ENCODE peak calls at places on chromosomes 4 and X, in five cellular contexts. T is suprapubic skin, V is left lung, H is adrenal gland, G is neural progenitor cell. U is an unnamed sample. For H3K9me3, the result is how much of the 10 kb centered on the place peaks cover.

GRCh38 chr4:103207673-103208072 is 9.5 kb upstream of the CENPE start:
- DNase-seq in G (peak), T (no peak), V (no peak), H (no peak), U (no peak)

GRCh38 chr4:89708903-89709361 is 128.0 kb downstream of the SNCA start:
- DNase-seq in H (no peak), V (no peak), G (no peak), T (no peak), U (no peak)

GRCh38 chr4:20572976-20573375 is 127.3 kb upstream of the PACRGL start:
- DNase-seq in G (peak), V (peak), H (no peak), T (no peak), U (no peak)

GRCh38 chrX:39577206-39577605 is 520.6 kb downstream of the BCOR start:
- DNase-seq in T (no peak), G (no peak), H (no peak), V (no peak), U (no peak)

GRCh38 chrX:41178201-41178600 is 93.0 kb downstream of the USP9X start:
- DNase-seq in H (no peak), V (no peak), T (no peak), G (no peak), U (no peak)

GRCh38 chr4:184897807-184898388 is 72.1 kb upstream of the ACSL1 start:
- DNase-seq in V (no peak), G (no peak), T (no peak), H (no peak), U (no peak)

GRCh38 chr4:62431513-62431912 is 1231.4 kb downstream of the ADGRL3 start:
- DNase-seq in G (no peak), T (no peak), H (no peak), V (no peak), U (no peak)

GRCh38 chrX:17860811-17861495 is at the start of gene RAI2:
- DNase-seq in V (peak), H (peak), G (peak), T (peak), U (peak)

DNA sequence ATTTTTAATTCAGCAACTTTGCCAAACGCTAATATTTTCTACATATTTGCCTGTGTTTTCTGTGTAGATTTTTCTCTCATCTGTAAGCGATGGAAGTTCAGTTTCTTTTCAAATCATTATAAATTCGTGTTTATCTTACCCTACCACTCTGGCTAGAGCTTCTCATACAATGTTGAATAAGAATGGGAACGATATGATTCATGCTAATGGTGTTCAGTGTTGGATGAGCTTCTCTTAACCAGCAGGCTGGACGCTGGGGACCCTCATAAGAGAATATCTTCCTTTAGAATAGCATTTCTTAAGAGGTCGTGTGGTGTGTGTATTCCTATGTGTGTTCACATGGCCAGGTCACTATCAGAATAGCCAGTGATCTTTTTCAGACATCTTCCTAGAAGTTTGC is 31.0 kb downstream of the NSDHL start:
- DNase-seq in G (no peak), H (no peak), T (no peak), V (no peak), U (no peak)
- H3K9me3 ChIP-seq in G (under half), H (under half), T (under half), V (under half), U (under half)

GRCh38 chr4:302381-302780 is 2.9 kb downstream of the ZNF732 start:
- DNase-seq in H (no peak), G (no peak), T (no peak), V (no peak), U (no peak)
- H3K9me3 ChIP-seq in H (under half), G (under half), T (under half), V (half or more), U (under half)

GRCh38 chr4:3054169-3054759 is 20.1 kb downstream of the HTT-AS start:
- DNase-seq in T (no peak), H (no peak), G (no peak), V (no peak), U (no peak)
- H3K9me3 ChIP-seq in T (under half), H (under half), G (under half), V (under half), U (under half)

GRCh38 chrX:45368705-45369104 is 168.0 kb upstream of the DIPK2B start:
- DNase-seq in G (no peak), H (no peak), T (no peak), V (no peak), U (no peak)
- H3K9me3 ChIP-seq in G (under half), H (under half), T (under half), V (under half), U (under half)

GRCh38 chr4:256492-256891 is 48.8 kb downstream of the ZNF732 start:
- DNase-seq in T (no peak), G (no peak), H (no peak), V (no peak), U (no peak)

GRCh38 chr4:252065-252601 is 53.1 kb downstream of the ZNF732 start:
- DNase-seq in T (no peak), G (no peak), V (no peak), H (no peak), U (no peak)

GRCh38 chr4:253936-254756 is 51.1 kb downstream of the ZNF732 start:
- DNase-seq in T (no peak), G (no peak), H (no peak), V (no peak), U (no peak)
- H3K9me3 ChIP-seq in T (half or more), G (half or more), H (under half), V (half or more), U (under half)

GRCh38 chr4:4922441-4922840 is 63.0 kb downstream of the MSX1 start:
- DNase-seq in H (no peak), G (no peak), T (no peak), V (no peak), U (no peak)
- H3K9me3 ChIP-seq in H (under half), G (under half), T (under half), V (under half), U (under half)

GRCh38 chrX:71245159-71245558 is 8.8 kb downstream of the ZMYM3 start:
- DNase-seq in V (no peak), G (no peak), H (peak), T (no peak), U (no peak)
- H3K9me3 ChIP-seq in V (under half), G (under half), H (under half), T (under half), U (under half)

GRCh38 chr4:189362364-189362763 is 578.3 kb upstream of the FRG1 start:
- DNase-seq in V (no peak), T (no peak), H (no peak), G (no peak), U (no peak)
- H3K9me3 ChIP-seq in V (under half), T (under half), H (under half), G (under half), U (under half)

DNA sequence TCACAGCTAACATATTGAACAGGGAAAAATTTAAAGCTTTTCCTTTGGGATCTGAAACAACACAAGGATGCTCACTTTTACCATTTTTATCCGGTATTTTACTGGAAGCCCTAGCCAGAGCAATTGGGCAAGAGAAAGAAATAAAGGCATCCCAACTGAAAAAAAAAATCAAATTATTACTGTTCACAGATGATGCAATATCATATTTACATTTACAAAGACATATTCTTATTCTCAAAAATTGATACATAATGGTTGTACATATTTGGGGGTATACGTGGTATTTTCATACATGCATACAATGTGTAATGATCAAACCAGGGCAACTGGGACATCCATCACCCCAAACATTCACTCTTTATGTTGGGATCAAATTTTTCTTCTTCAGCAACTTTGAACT is 337.0 kb upstream of the SLC7A11 start:
- DNase-seq in H (no peak), V (no peak), G (no peak), T (no peak), U (no peak)
- H3K9me3 ChIP-seq in H (under half), V (under half), G (under half), T (under half), U (under half)

GRCh38 chrX:1207496-1208025 is 4.9 kb downstream of the CRLF2 start:
- DNase-seq in H (no peak), T (no peak), G (no peak), V (no peak), U (no peak)

GRCh38 chrX:1215123-1215823 is 2.8 kb upstream of the CRLF2 start:
- DNase-seq in H (no peak), T (no peak), V (no peak), G (no peak), U (no peak)

GRCh38 chrX:1210844-1211243 is 1.6 kb downstream of the CRLF2 start:
- DNase-seq in V (no peak), T (no peak), H (no peak), G (no peak), U (no peak)

GRCh38 chrX:1213971-1214370 is 1.5 kb upstream of the CRLF2 start:
- DNase-seq in H (no peak), V (no peak), T (no peak), G (no peak), U (no peak)

GRCh38 chrX:1212532-1212931 is at the start of gene CRLF2:
- DNase-seq in G (no peak), T (no peak), H (no peak), V (no peak), U (no peak)
- H3K9me3 ChIP-seq in G (under half), T (under half), H (under half), V (under half), U (under half)

U was measured in T-helper 17 cell.